ENCODE peak calls at places on chromosomes 16 and 17, in seven cellular contexts. O is tibial nerve, C is HCT116, E is IMR-90, L is A673, A is transverse colon, K is fibroblast of mammary gland. N is an unnamed sample.

GRCh38 chr17:60315650-60316049 is 76.3 kb downstream of the USP32 start:
- DNase-seq in K (peak), O (no peak), L (no peak), E (no peak), A (no peak), C (no peak), N (no peak)

GRCh38 chr17:1073241-1073962 is 76.5 kb downstream of the TIMM22 start:
- DNase-seq in O (no peak), A (no peak), E (no peak), C (no peak), L (no peak), K (no peak), N (no peak)

GRCh38 chr17:29384901-29385300 is 5.3 kb upstream of the TAOK1 start:
- DNase-seq in A (no peak), K (no peak), C (no peak), O (no peak), E (no peak), L (no peak), N (no peak)

GRCh38 chr17:49694847-49695697 is 12.7 kb downstream of the SLC35B1 start:
- DNase-seq in C (no peak), E (no peak), O (peak), L (peak), A (peak), K (peak), N (no peak)

GRCh38 chr16:456891-457483 is 31.5 kb downstream of the RAB11FIP3 start:
- DNase-seq in A (no peak), C (no peak), O (no peak), K (peak), L (no peak), E (peak), N (no peak)

GRCh38 chr16:72561-73537 is at the start of gene RHBDF1:
- DNase-seq in A (peak), K (peak), L (peak), O (no peak), E (peak), C (no peak), N (no peak)

GRCh38 chr17:40419559-40420331 is 2.0 kb upstream of the TOP2A start:
- DNase-seq in A (no peak), C (no peak), O (no peak), E (no peak), L (no peak), K (no peak), N (no peak)

GRCh38 chr17:3690094-3690715 is 5.8 kb downstream of the P2RX5 start:
- DNase-seq in E (no peak), K (no peak), O (no peak), L (no peak), A (no peak), C (no peak), N (no peak)

GRCh38 chr16:85286970-85287814 is 174.9 kb upstream of the CIBAR2 start:
- DNase-seq in C (no peak), K (peak), O (no peak), L (no peak), E (peak), A (no peak), N (no peak)

GRCh38 chr16:51353055-51353454 is 202.0 kb upstream of the SALL1 start:
- DNase-seq in C (no peak), L (no peak), A (no peak), E (no peak), O (no peak), K (no peak), N (no peak)

GRCh38 chr17:7262192-7263070 is at the start of gene CLDN7:
- DNase-seq in O (no peak), E (no peak), K (no peak), A (peak), L (no peak), C (peak), N (no peak)

GRCh38 chr17:51121620-51122472 is 1.2 kb upstream of the SPAG9 start:
- DNase-seq in K (peak), E (peak), A (peak), O (peak), C (peak), L (peak), N (peak)

GRCh38 chr17:70642059-70642458 is 472.7 kb downstream of the KCNJ2 start:
- DNase-seq in L (no peak), E (no peak), K (no peak), A (no peak), O (no peak), C (no peak), N (no peak)

GRCh38 chr17:77064608-77065007 is 76.2 kb upstream of the SEC14L1 start:
- DNase-seq in E (no peak), K (no peak), A (no peak), L (no peak), O (no peak), C (no peak), N (no peak)

GRCh38 chr16:56697456-56698155 is 15.3 kb downstream of the MT1X start:
- DNase-seq in A (no peak), K (no peak), E (no peak), C (no peak), L (no peak), O (no peak), N (no peak)

GRCh38 chr17:19569785-19570496 is 36.3 kb downstream of the SLC47A1 start:
- DNase-seq in K (no peak), O (no peak), E (no peak), C (no peak), A (peak), L (no peak), N (no peak)

GRCh38 chr16:22424161-22424937 is 49.9 kb upstream of the CDR2 start:
- DNase-seq in E (no peak), O (no peak), L (no peak), K (peak), A (peak), C (no peak), N (no peak)

GRCh38 chr17:74340470-74341023 is 14.5 kb downstream of the KIF19 start:
- DNase-seq in C (no peak), A (no peak), O (no peak), K (no peak), L (no peak), E (no peak), N (no peak)

GRCh38 chr16:57091990-57092785 is at the start of gene CPNE2:
- DNase-seq in O (no peak), K (peak), L (peak), E (peak), A (peak), C (no peak), N (no peak)

GRCh38 chr16:55499951-55500350 is 8.9 kb upstream of the LPCAT2 start:
- DNase-seq in K (peak), L (peak), O (peak), C (peak), A (no peak), E (peak), N (peak)

GRCh38 chr16:90031186-90031930 is 12.1 kb upstream of the DBNDD1 start:
- DNase-seq in K (no peak), E (no peak), L (peak), A (no peak), C (no peak), O (no peak), N (no peak)

GRCh38 chr17:18356624-18357023 is 6.7 kb downstream of the SHMT1 start:
- DNase-seq in C (no peak), A (peak), L (no peak), O (peak), E (peak), K (peak), N (peak)

GRCh38 chr16:89395150-89396142 is 94.9 kb downstream of the ANKRD11 start:
- DNase-seq in L (peak), O (peak), A (peak), K (peak), C (no peak), E (peak), N (peak)

GRCh38 chr16:83458612-83459011 is 349.2 kb upstream of the HSBP1 start:
- DNase-seq in E (peak), K (peak), L (no peak), A (no peak), O (no peak), C (no peak), N (no peak)

GRCh38 chr16:27473101-27473900 is 71.3 kb downstream of the IL21R start:
- DNase-seq in O (no peak), K (no peak), C (no peak), L (no peak), A (no peak), E (no peak), N (no peak)

GRCh38 chr17:51486091-51486490 is 225.7 kb downstream of the UTP18 start:
- DNase-seq in C (no peak), L (no peak), A (no peak), K (no peak), O (no peak), E (no peak), N (no peak)

GRCh38 chr17:73760186-73760758 is 116.0 kb upstream of the SDK2 start:
- DNase-seq in K (no peak), E (no peak), L (no peak), A (no peak), O (no peak), C (no peak), N (no peak)

GRCh38 chr17:7997186-7997585 is 5.2 kb upstream of the GUCY2D start:
- DNase-seq in E (peak), O (no peak), A (peak), K (no peak), L (peak), C (peak), N (no peak)

GRCh38 chr16:3266873-3267537 is 10.6 kb upstream of the MEFV start:
- DNase-seq in O (no peak), K (peak), E (peak), L (peak), A (no peak), C (peak), N (no peak)

GRCh38 chr17:78933025-78933958 is 8.1 kb upstream of the TIMP2 start:
- DNase-seq in C (peak), O (peak), L (no peak), A (peak), K (peak), E (peak), N (peak)

GRCh38 chr16:30382398-30383015 is at the start of gene SEPTIN1:
- DNase-seq in L (no peak), O (no peak), E (no peak), C (no peak), K (no peak), A (peak), N (no peak)

GRCh38 chr16:72946474-72947194 is 101.3 kb downstream of the ZFHX3 start:
- DNase-seq in K (peak), C (no peak), L (no peak), E (peak), A (no peak), O (no peak), N (no peak)

GRCh38 chr17:31273511-31273910 is 23.5 kb downstream of the OMG start:
- DNase-seq in O (no peak), L (peak), K (no peak), A (no peak), C (no peak), E (no peak), N (no peak)

GRCh38 chr17:1793447-1793806 is 31.6 kb downstream of the SERPINF1 start:
- DNase-seq in L (no peak), E (peak), C (no peak), K (no peak), O (no peak), A (no peak), N (no peak)

GRCh38 chr17:951388-952132 is 28.0 kb downstream of the NXN start:
- DNase-seq in O (no peak), A (peak), L (no peak), E (peak), C (no peak), K (peak), N (peak)

DNA sequence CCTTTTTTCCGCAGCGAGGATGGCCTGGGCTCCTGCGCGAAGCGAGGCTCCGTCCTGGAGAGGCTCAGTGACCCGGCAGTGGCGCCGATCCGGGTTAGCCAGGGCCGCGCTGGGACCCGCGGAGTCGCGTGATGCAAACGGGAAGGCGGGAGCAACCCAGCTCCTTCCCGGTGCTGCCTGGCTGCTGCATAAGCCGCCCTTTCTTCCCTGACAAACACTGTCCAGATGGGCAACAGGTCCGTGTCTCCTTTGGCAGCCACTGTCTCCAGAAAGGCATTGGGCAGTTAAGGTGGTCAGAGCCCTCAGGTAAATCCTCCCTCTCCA is 21.8 kb upstream of the ZNHIT3 start:
- DNase-seq in K (no peak), L (no peak), O (no peak), A (no peak), C (no peak), E (no peak), N (no peak)
- H3K4me3 ChIP-seq in K (no peak), L (no peak), O (no peak), A (no peak), C (no peak), E (no peak), N (no peak)

GRCh38 chr16:13453938-13454553 is 465.9 kb upstream of the ERCC4 start:
- DNase-seq in O (peak), K (peak), A (peak), E (no peak), L (peak), C (peak), N (peak)
- TF ChIP-seq CTCF in O (no peak), K (peak), A (no peak), E (no peak), L (peak), C (peak), N (peak)

DNA sequence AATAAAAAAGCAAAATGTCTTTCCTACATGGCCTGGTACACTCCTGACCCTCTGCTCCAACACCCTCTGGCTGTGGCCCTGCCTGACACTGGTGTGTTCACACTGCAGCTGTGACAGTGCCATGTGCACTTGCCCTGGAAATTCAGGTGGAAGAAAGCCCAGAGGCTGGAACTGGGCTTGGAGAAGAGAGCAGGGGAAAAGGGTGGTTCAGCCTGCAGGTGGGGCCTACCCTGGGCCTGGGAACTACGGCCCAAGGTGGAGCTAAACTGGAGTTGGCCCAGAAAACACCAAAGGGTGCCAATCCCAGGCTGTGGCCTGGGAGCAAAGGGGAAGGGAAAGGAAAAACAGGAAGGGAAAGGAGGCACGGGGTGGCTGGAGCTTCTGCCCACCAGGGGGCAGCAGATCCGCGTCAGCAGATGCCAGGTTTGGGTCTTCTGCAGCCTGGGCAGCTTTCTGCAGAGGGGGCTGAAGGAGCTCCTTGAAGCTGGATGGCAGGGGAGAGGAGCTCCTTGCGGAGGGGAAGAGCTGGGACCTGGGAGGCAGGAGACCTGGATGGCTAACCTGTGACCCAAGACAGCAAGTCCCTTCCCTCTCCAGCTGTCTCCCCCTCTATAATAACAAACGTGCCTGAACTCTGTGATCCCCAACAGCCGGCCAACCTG is 15.4 kb upstream of the CTCF start:
- DNase-seq in E (peak), L (peak), O (peak), C (peak), K (peak), A (peak), N (no peak)
- H3K4me3 ChIP-seq in E (no peak), L (no peak), O (no peak), C (no peak), K (no peak), A (no peak), N (no peak)

GRCh38 chr16:50305441-50306061 is 39.2 kb downstream of the ADCY7 start:
- DNase-seq in K (no peak), E (no peak), L (no peak), O (no peak), C (no peak), A (no peak), N (no peak)
- TF ChIP-seq CTCF in K (no peak), E (no peak), L (no peak), O (no peak), C (no peak), A (no peak), N (no peak)

N was measured in astrocyte of the cerebellum.